ENCODE peak calls at places on chromosome 6, in six cellular contexts. One of them, this sample, is unnamed.
A peak's percentile ranks its signal among the peaks of the same experiment; 100 is the strongest.

GRCh38 chr6:98335594-98335993 is 498.8 kb upstream of the POU3F2 start:
- DNase-seq in HCT116: no peak
- DNase-seq in K562: no peak
- DNase-seq in T47D: no peak
- DNase-seq in GM12878: no peak
- DNase-seq in HepG2: no peak
- DNase-seq in this sample: no peak

GRCh38 chr6:1187293-1188131 is 124.4 kb upstream of the FOXQ1 start:
- DNase-seq in K562: no peak
- DNase-seq in GM12878: no peak
- DNase-seq in T47D: no peak
- DNase-seq in HCT116: no peak
- DNase-seq in HepG2: peak; percentile 80
- DNase-seq in this sample: no peak

GRCh38 chr6:93139408-93140081 is 279.8 kb downstream of the EPHA7 start:
- DNase-seq in K562: no peak
- DNase-seq in HepG2: no peak
- DNase-seq in HCT116: no peak
- DNase-seq in T47D: no peak
- DNase-seq in GM12878: no peak
- DNase-seq in this sample: no peak

GRCh38 chr6:99605074-99605726 is 1.4 kb upstream of the PRDM13 start:
- DNase-seq in GM12878: no peak
- DNase-seq in K562: no peak
- DNase-seq in HCT116: no peak
- DNase-seq in HepG2: no peak
- DNase-seq in T47D: no peak
- DNase-seq in this sample: no peak

GRCh38 chr6:53795254-53795701 is 473 bp downstream of the LRRC1 start:
- DNase-seq in HCT116: no peak
- DNase-seq in T47D: no peak
- DNase-seq in GM12878: no peak
- DNase-seq in HepG2: no peak
- DNase-seq in K562: no peak
- DNase-seq in this sample: no peak

GRCh38 chr6:110049696-110050465 is 71.8 kb downstream of the GPR6 start:
- DNase-seq in HCT116: no peak
- DNase-seq in HepG2: no peak
- DNase-seq in T47D: no peak
- DNase-seq in GM12878: no peak
- DNase-seq in K562: no peak
- DNase-seq in this sample: no peak

GRCh38 chr6:92723390-92723931 is 695.9 kb downstream of the EPHA7 start:
- DNase-seq in HCT116: no peak
- DNase-seq in T47D: no peak
- DNase-seq in GM12878: no peak
- DNase-seq in K562: no peak
- DNase-seq in HepG2: no peak
- DNase-seq in this sample: no peak

GRCh38 chr6:23952214-23952613 is 173.8 kb upstream of the NRSN1 start:
- DNase-seq in K562: no peak
- DNase-seq in HCT116: no peak
- DNase-seq in GM12878: no peak
- DNase-seq in T47D: peak; percentile 23
- DNase-seq in HepG2: no peak
- DNase-seq in this sample: no peak

GRCh38 chr6:26493258-26493657 is 6.8 kb upstream of the BTN1A1 start:
- DNase-seq in HCT116: no peak
- DNase-seq in HepG2: peak; percentile 52
- DNase-seq in K562: peak; percentile 51
- DNase-seq in GM12878: no peak
- DNase-seq in T47D: no peak
- DNase-seq in this sample: no peak

GRCh38 chr6:3280866-3281465 is 22.2 kb downstream of the PSMG4 start:
- DNase-seq in T47D: no peak
- DNase-seq in GM12878: no peak
- DNase-seq in K562: no peak
- DNase-seq in HepG2: no peak
- DNase-seq in HCT116: no peak
- DNase-seq in this sample: no peak

GRCh38 chr6:55209059-55209458 is 34.7 kb downstream of the HCRTR2 start:
- DNase-seq in GM12878: no peak
- DNase-seq in K562: no peak
- DNase-seq in HCT116: no peak
- DNase-seq in HepG2: no peak
- DNase-seq in T47D: no peak
- DNase-seq in this sample: no peak

GRCh38 chr6:31578461-31579118 is 3.2 kb downstream of the TNF start:
- DNase-seq in HepG2: no peak
- DNase-seq in K562: no peak
- DNase-seq in GM12878: no peak
- DNase-seq in HCT116: no peak
- DNase-seq in T47D: no peak
- DNase-seq in this sample: no peak

GRCh38 chr6:154390034-154390433 is 33.4 kb upstream of the IPCEF1 start:
- DNase-seq in HepG2: no peak
- DNase-seq in T47D: no peak
- DNase-seq in GM12878: no peak
- DNase-seq in K562: no peak
- DNase-seq in HCT116: no peak
- DNase-seq in this sample: no peak

GRCh38 chr6:27545271-27546046 is 72.6 kb upstream of the ZNF184 start:
- DNase-seq in K562: peak; percentile 52
- DNase-seq in T47D: no peak
- DNase-seq in GM12878: peak; percentile 68
- DNase-seq in HCT116: peak; percentile 74
- DNase-seq in HepG2: peak; percentile 90
- DNase-seq in this sample: no peak

GRCh38 chr6:20846602-20847028 is 312.4 kb downstream of the CDKAL1 start:
- DNase-seq in T47D: no peak
- DNase-seq in HCT116: no peak
- DNase-seq in K562: peak; percentile 33
- DNase-seq in HepG2: no peak
- DNase-seq in GM12878: peak; percentile 21
- DNase-seq in this sample: no peak

GRCh38 chr6:28140616-28141015 is 1.1 kb upstream of the ZKSCAN8 start:
- DNase-seq in HepG2: no peak
- DNase-seq in K562: no peak
- DNase-seq in T47D: no peak
- DNase-seq in GM12878: no peak
- DNase-seq in HCT116: no peak
- DNase-seq in this sample: no peak

GRCh38 chr6:26129656-26130055 is 42.4 kb downstream of the HFE start:
- DNase-seq in HCT116: no peak
- DNase-seq in HepG2: no peak
- DNase-seq in GM12878: no peak
- DNase-seq in T47D: no peak
- DNase-seq in K562: no peak
- DNase-seq in this sample: no peak

GRCh38 chr6:73264446-73264845 is 1.4 kb upstream of the KHDC1 start:
- DNase-seq in HCT116: no peak
- DNase-seq in HepG2: no peak
- DNase-seq in K562: no peak
- DNase-seq in GM12878: no peak
- DNase-seq in T47D: no peak
- DNase-seq in this sample: no peak

GRCh38 chr6:116560130-116560529 is 6.6 kb downstream of the CALHM4 start:
- DNase-seq in K562: no peak
- DNase-seq in GM12878: no peak
- DNase-seq in HepG2: no peak
- DNase-seq in T47D: no peak
- DNase-seq in HCT116: no peak
- DNase-seq in this sample: no peak

GRCh38 chr6:3359091-3359752 is 97.6 kb downstream of the SLC22A23 start:
- DNase-seq in K562: no peak
- DNase-seq in HCT116: no peak
- DNase-seq in HepG2: no peak
- DNase-seq in T47D: peak; percentile 29
- DNase-seq in GM12878: no peak
- DNase-seq in this sample: no peak

GRCh38 chr6:101276066-101276465 is 117.4 kb upstream of the GRIK2 start:
- DNase-seq in K562: no peak
- DNase-seq in HCT116: no peak
- DNase-seq in GM12878: no peak
- DNase-seq in T47D: no peak
- DNase-seq in HepG2: no peak
- DNase-seq in this sample: no peak

GRCh38 chr6:101422811-101423210 is 29.3 kb downstream of the GRIK2 start:
- DNase-seq in T47D: no peak
- DNase-seq in K562: no peak
- DNase-seq in HCT116: no peak
- DNase-seq in GM12878: no peak
- DNase-seq in HepG2: no peak
- DNase-seq in this sample: no peak

GRCh38 chr6:147911686-147912085 is 403.2 kb downstream of the SAMD5 start:
- DNase-seq in GM12878: no peak
- DNase-seq in HepG2: no peak
- DNase-seq in HCT116: no peak
- DNase-seq in T47D: no peak
- DNase-seq in K562: no peak
- DNase-seq in this sample: no peak
- TF ChIP-seq JUND in GM12878: no peak
- TF ChIP-seq JUND in HepG2: no peak
- TF ChIP-seq JUND in HCT116: no peak
- TF ChIP-seq JUND in T47D: no peak
- TF ChIP-seq JUND in K562: no peak
- TF ChIP-seq JUND in this sample: no peak

DNA sequence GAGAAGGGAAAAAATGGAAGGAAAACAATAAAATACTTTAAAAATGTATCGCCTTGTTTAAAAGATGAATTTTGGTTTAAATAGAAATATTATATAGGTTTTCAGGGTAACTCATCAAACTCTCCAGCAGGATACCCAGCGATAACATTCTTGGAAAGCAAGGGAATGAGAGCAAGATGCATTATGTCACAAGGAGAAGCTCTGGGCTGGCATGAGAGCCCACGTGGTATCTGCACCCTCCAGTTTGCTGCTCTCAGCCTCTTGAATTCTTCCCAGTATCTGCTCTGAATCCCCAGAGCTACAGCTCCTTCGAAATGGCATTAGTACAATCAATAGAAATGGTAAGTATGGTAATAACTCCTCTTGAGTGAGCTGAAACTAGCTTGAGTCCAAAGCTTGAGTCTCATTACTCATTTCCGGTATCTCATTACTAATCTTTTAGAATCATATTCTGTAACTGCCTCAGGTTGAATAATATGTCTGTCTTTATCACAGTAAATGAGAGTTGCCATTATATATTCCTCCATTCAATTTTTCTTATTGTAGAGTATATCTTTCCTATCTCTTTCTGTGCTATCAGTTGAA is 4.9 kb upstream of the TMEM242 start:
- DNase-seq in GM12878: no peak
- DNase-seq in T47D: no peak
- DNase-seq in HCT116: no peak
- DNase-seq in K562: no peak
- DNase-seq in HepG2: no peak
- DNase-seq in this sample: no peak
- TF ChIP-seq JUND in GM12878: no peak
- TF ChIP-seq JUND in T47D: no peak
- TF ChIP-seq JUND in HCT116: no peak
- TF ChIP-seq JUND in K562: no peak
- TF ChIP-seq JUND in HepG2: no peak
- TF ChIP-seq JUND in this sample: peak; percentile 53

GRCh38 chr6:152371775-152372174 is 265.4 kb downstream of the SYNE1 start:
- DNase-seq in HepG2: no peak
- DNase-seq in HCT116: no peak
- DNase-seq in T47D: no peak
- DNase-seq in GM12878: no peak
- DNase-seq in K562: no peak
- DNase-seq in this sample: no peak

GRCh38 chr6:152364846-152365245 is 272.3 kb downstream of the SYNE1 start:
- DNase-seq in GM12878: no peak
- DNase-seq in K562: no peak
- DNase-seq in HepG2: no peak
- DNase-seq in T47D: no peak
- DNase-seq in HCT116: no peak
- DNase-seq in this sample: peak; percentile 24

GRCh38 chr6:152372945-152373344 is 264.2 kb downstream of the SYNE1 start:
- DNase-seq in T47D: no peak
- DNase-seq in GM12878: no peak
- DNase-seq in HepG2: no peak
- DNase-seq in K562: no peak
- DNase-seq in HCT116: no peak
- DNase-seq in this sample: no peak

DNA sequence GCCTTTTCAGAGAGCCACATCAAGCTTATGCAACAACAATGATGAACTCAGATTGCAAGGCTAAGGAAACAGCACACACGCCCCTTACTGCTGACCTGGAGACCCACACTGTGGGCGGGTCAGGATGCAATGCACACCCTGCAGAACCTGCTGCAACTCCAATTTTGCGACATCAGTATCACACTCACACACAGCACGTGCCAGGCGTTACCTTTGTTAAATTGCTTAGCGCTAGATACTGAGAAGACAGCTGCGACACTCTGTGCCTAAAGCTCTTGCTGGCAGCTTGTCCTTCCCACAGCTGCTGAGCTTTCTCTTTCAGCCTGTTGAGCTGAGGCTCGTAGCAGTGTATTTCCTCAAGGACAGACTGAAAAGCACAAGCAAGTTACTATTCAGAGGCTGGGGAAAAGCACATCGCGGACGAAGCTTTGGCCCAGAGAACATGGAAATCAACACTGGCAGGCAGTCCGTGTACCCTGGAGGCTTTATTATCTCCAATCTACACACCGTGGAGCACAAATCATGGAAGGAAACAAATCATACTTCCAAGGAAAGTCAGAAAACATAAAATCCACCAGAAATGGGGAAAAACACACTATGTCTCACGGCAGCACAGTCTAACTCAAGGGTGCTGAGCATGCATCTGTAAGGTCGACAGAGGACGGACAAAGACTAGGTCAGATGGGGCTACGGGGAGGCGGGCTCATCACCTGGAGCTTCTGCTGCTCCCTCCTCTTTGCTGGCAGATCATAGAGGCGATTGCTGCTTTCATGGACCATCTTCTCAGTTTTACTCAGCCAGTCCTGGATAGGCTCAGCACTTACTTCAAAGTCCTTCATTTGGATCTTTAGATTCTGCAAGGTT is 268.2 kb downstream of the SYNE1 start:
- DNase-seq in GM12878: no peak
- DNase-seq in HCT116: no peak
- DNase-seq in T47D: peak; percentile 7
- DNase-seq in K562: no peak
- DNase-seq in HepG2: no peak
- DNase-seq in this sample: no peak
- TF ChIP-seq JUND in GM12878: no peak
- TF ChIP-seq JUND in HCT116: no peak
- TF ChIP-seq JUND in T47D: no peak
- TF ChIP-seq JUND in K562: no peak
- TF ChIP-seq JUND in HepG2: no peak
- TF ChIP-seq JUND in this sample: no peak

DNA sequence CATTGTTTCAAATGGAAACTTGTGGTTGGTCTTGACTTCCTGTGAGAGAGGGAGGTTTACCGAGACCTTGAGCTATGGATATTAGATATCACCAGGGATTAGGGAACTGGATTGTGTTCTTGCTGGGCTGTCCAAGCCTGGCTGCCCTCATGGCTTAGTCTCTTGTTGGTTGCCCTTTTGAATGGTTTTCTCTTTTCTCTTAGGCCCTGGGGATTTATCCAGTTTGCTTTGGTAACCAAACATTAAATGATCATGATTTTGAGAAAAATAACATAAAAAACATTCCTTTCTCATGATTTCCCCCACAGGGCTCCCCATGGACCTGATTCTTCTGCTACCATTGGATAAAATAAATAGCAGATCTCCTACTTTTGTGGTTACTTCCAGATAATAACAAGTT is 306.4 kb upstream of the RNF217 start:
- DNase-seq in GM12878: no peak
- DNase-seq in HCT116: no peak
- DNase-seq in T47D: no peak
- DNase-seq in HepG2: no peak
- DNase-seq in K562: no peak
- DNase-seq in this sample: no peak
- TF ChIP-seq JUND in GM12878: no peak
- TF ChIP-seq JUND in HCT116: no peak
- TF ChIP-seq JUND in T47D: no peak
- TF ChIP-seq JUND in HepG2: no peak
- TF ChIP-seq JUND in K562: no peak
- TF ChIP-seq JUND in this sample: no peak